ENCODE peak calls at places on chromosomes 2 and 18, in five cellular contexts. One of them, this sample, is unnamed.

GRCh38 chr2:122514451-122514996 is 759.1 kb downstream of the TSN start:
- DNase-seq in esophagus squamous epithelium: no peak
- DNase-seq in A549: no peak
- DNase-seq in HepG2: no peak
- DNase-seq in breast epithelium: no peak
- DNase-seq in this sample: no peak

GRCh38 chr2:10497797-10498251 is 49.7 kb upstream of the ODC1 start:
- DNase-seq in esophagus squamous epithelium: peak
- DNase-seq in breast epithelium: no peak
- DNase-seq in A549: peak
- DNase-seq in HepG2: peak
- DNase-seq in this sample: no peak

GRCh38 chr2:27078267-27079194 is at the start of gene EMILIN1:
- DNase-seq in A549: no peak
- DNase-seq in esophagus squamous epithelium: no peak
- DNase-seq in HepG2: no peak
- DNase-seq in breast epithelium: no peak
- DNase-seq in this sample: peak

GRCh38 chr2:188367164-188367563 is 75.5 kb downstream of the GULP1 start:
- DNase-seq in esophagus squamous epithelium: no peak
- DNase-seq in breast epithelium: no peak
- DNase-seq in HepG2: no peak
- DNase-seq in A549: no peak
- DNase-seq in this sample: no peak

GRCh38 chr2:29270606-29271005 is 155.4 kb downstream of the CLIP4 start:
- DNase-seq in esophagus squamous epithelium: no peak
- DNase-seq in breast epithelium: no peak
- DNase-seq in HepG2: no peak
- DNase-seq in A549: no peak
- DNase-seq in this sample: no peak

GRCh38 chr2:44548221-44549098 is 186.7 kb downstream of the CAMKMT start:
- DNase-seq in A549: no peak
- DNase-seq in breast epithelium: no peak
- DNase-seq in esophagus squamous epithelium: no peak
- DNase-seq in HepG2: no peak
- DNase-seq in this sample: no peak

GRCh38 chr2:223860809-223861738 is 23.7 kb upstream of the AP1S3 start:
- DNase-seq in HepG2: peak
- DNase-seq in A549: peak
- DNase-seq in breast epithelium: no peak
- DNase-seq in esophagus squamous epithelium: no peak
- DNase-seq in this sample: no peak

GRCh38 chr2:42297322-42297936 is 63.6 kb downstream of the COX7A2L start:
- DNase-seq in HepG2: no peak
- DNase-seq in breast epithelium: no peak
- DNase-seq in A549: no peak
- DNase-seq in esophagus squamous epithelium: no peak
- DNase-seq in this sample: no peak

GRCh38 chr2:15748736-15749323 is 157.2 kb downstream of the DDX1 start:
- DNase-seq in A549: peak
- DNase-seq in HepG2: peak
- DNase-seq in esophagus squamous epithelium: no peak
- DNase-seq in breast epithelium: no peak
- DNase-seq in this sample: no peak

GRCh38 chr2:233413046-233413445 is 58.8 kb downstream of the DGKD start:
- DNase-seq in A549: no peak
- DNase-seq in esophagus squamous epithelium: no peak
- DNase-seq in breast epithelium: no peak
- DNase-seq in HepG2: no peak
- DNase-seq in this sample: no peak

GRCh38 chr2:30147196-30147714 is 448 bp downstream of the YPEL5 start:
- DNase-seq in breast epithelium: no peak
- DNase-seq in HepG2: no peak
- DNase-seq in esophagus squamous epithelium: no peak
- DNase-seq in A549: no peak
- DNase-seq in this sample: no peak

GRCh38 chr2:212695426-212695825 is 156.8 kb upstream of the ERBB4 start:
- DNase-seq in esophagus squamous epithelium: no peak
- DNase-seq in HepG2: no peak
- DNase-seq in A549: no peak
- DNase-seq in breast epithelium: no peak
- DNase-seq in this sample: no peak

GRCh38 chr2:219184116-219184515 is 6.0 kb downstream of the RETREG2 start:
- DNase-seq in A549: no peak
- DNase-seq in esophagus squamous epithelium: no peak
- DNase-seq in HepG2: no peak
- DNase-seq in breast epithelium: no peak
- DNase-seq in this sample: no peak

GRCh38 chr2:187003038-187003543 is 154.1 kb upstream of the ZSWIM2 start:
- DNase-seq in esophagus squamous epithelium: no peak
- DNase-seq in A549: no peak
- DNase-seq in breast epithelium: no peak
- DNase-seq in HepG2: no peak
- DNase-seq in this sample: no peak

GRCh38 chr18:13137939-13138821 is 80.4 kb upstream of the LDLRAD4 start:
- DNase-seq in A549: peak
- DNase-seq in breast epithelium: no peak
- DNase-seq in esophagus squamous epithelium: peak
- DNase-seq in HepG2: peak
- DNase-seq in this sample: peak

GRCh38 chr2:186126181-186126580 is 359.9 kb upstream of the ZC3H15 start:
- DNase-seq in A549: no peak
- DNase-seq in HepG2: no peak
- DNase-seq in breast epithelium: no peak
- DNase-seq in esophagus squamous epithelium: no peak
- DNase-seq in this sample: no peak

GRCh38 chr2:131483981-131484505 is 8.1 kb downstream of the TUBA3D start:
- DNase-seq in breast epithelium: no peak
- DNase-seq in HepG2: no peak
- DNase-seq in esophagus squamous epithelium: no peak
- DNase-seq in A549: no peak
- DNase-seq in this sample: no peak

GRCh38 chr2:8525582-8526402 is 156.1 kb upstream of the ID2 start:
- DNase-seq in A549: no peak
- DNase-seq in breast epithelium: peak
- DNase-seq in HepG2: peak
- DNase-seq in esophagus squamous epithelium: no peak
- DNase-seq in this sample: peak

GRCh38 chr2:138722316-138722715 is 57.9 kb downstream of the NXPH2 start:
- DNase-seq in HepG2: no peak
- DNase-seq in A549: no peak
- DNase-seq in esophagus squamous epithelium: no peak
- DNase-seq in breast epithelium: peak
- DNase-seq in this sample: no peak

GRCh38 chr2:228086561-228086960 is 94.9 kb downstream of the SPHKAP start:
- DNase-seq in A549: no peak
- DNase-seq in esophagus squamous epithelium: no peak
- DNase-seq in HepG2: no peak
- DNase-seq in breast epithelium: no peak
- DNase-seq in this sample: no peak

GRCh38 chr2:15745907-15746306 is 154.2 kb downstream of the DDX1 start:
- DNase-seq in A549: no peak
- DNase-seq in HepG2: no peak
- DNase-seq in breast epithelium: no peak
- DNase-seq in esophagus squamous epithelium: no peak
- DNase-seq in this sample: no peak

GRCh38 chr2:64975232-64975791 is 13.9 kb upstream of the SLC1A4 start:
- DNase-seq in A549: peak
- DNase-seq in HepG2: peak
- DNase-seq in breast epithelium: peak
- DNase-seq in esophagus squamous epithelium: no peak
- DNase-seq in this sample: no peak

GRCh38 chr2:43038720-43039099 is 187.7 kb downstream of the ZFP36L2 start:
- DNase-seq in esophagus squamous epithelium: no peak
- DNase-seq in HepG2: no peak
- DNase-seq in breast epithelium: no peak
- DNase-seq in A549: no peak
- DNase-seq in this sample: no peak

GRCh38 chr2:108917526-108917925 is 71.5 kb downstream of the EDAR start:
- DNase-seq in HepG2: no peak
- DNase-seq in esophagus squamous epithelium: no peak
- DNase-seq in breast epithelium: no peak
- DNase-seq in A549: no peak
- DNase-seq in this sample: no peak

GRCh38 chr18:79191956-79192355 is 122.8 kb downstream of the ATP9B start:
- DNase-seq in breast epithelium: no peak
- DNase-seq in esophagus squamous epithelium: no peak
- DNase-seq in A549: no peak
- DNase-seq in HepG2: no peak
- DNase-seq in this sample: no peak

GRCh38 chr2:237697586-237698337 is 70.4 kb downstream of the LRRFIP1 start:
- DNase-seq in A549: no peak
- DNase-seq in esophagus squamous epithelium: no peak
- DNase-seq in HepG2: no peak
- DNase-seq in breast epithelium: no peak
- DNase-seq in this sample: no peak

GRCh38 chr2:3021720-3022119 is 355.9 kb downstream of the EIPR1 start:
- DNase-seq in esophagus squamous epithelium: no peak
- DNase-seq in breast epithelium: no peak
- DNase-seq in A549: no peak
- DNase-seq in HepG2: no peak
- DNase-seq in this sample: no peak

GRCh38 chr2:46539327-46540276 is 60.2 kb downstream of the TMEM247 start:
- DNase-seq in HepG2: no peak
- DNase-seq in A549: no peak
- DNase-seq in breast epithelium: no peak
- DNase-seq in esophagus squamous epithelium: no peak
- DNase-seq in this sample: no peak

GRCh38 chr2:50995610-50996009 is 36.3 kb downstream of the NRXN1 start:
- DNase-seq in breast epithelium: no peak
- DNase-seq in A549: no peak
- DNase-seq in HepG2: no peak
- DNase-seq in esophagus squamous epithelium: no peak
- DNase-seq in this sample: no peak

GRCh38 chr2:31372097-31372496 is 42.4 kb downstream of the XDH start:
- DNase-seq in esophagus squamous epithelium: no peak
- DNase-seq in A549: no peak
- DNase-seq in HepG2: no peak
- DNase-seq in breast epithelium: no peak
- DNase-seq in this sample: no peak
- TF ChIP-seq POLR2A in esophagus squamous epithelium: no peak
- TF ChIP-seq POLR2A in A549: no peak
- TF ChIP-seq POLR2A in HepG2: no peak
- TF ChIP-seq POLR2A in breast epithelium: no peak
- TF ChIP-seq POLR2A in this sample: no peak

DNA sequence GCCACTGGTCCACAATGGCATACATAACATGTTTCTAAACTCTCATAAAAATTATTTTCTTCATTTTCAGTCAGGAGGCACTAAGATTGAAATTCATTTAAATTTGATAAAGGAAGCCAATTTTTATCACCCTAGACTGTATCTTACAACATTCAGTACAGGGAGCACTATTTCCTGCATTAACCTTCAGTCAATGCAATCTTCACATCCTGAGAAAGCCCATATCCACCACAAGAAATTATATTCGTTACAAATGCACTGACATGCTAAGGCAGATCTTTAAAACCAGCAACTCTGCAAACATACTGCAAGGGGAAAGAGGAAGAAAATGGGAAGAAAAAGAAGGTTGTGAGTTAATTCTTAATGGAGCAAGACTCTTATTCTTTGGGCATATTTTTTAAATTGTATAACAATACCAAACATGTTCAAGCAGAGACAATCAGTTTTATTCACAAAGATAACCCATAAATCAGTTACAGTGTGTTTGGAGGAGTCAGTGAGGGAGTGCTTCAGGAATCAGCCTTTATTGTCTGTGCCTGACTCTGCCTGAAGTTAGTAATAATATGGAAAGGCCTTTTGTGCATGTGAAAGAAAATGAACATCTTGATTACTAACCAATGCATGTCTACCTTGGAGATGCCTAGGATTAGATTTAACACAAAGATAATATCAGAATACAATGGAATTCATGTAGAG is 370.1 kb downstream of the FBXO15 start:
- DNase-seq in breast epithelium: no peak
- DNase-seq in A549: no peak
- DNase-seq in HepG2: no peak
- DNase-seq in esophagus squamous epithelium: no peak
- DNase-seq in this sample: no peak
- H3K27ac ChIP-seq in breast epithelium: no peak
- H3K27ac ChIP-seq in A549: no peak
- H3K27ac ChIP-seq in HepG2: no peak
- H3K27ac ChIP-seq in esophagus squamous epithelium: no peak
- H3K27ac ChIP-seq in this sample: no peak

GRCh38 chr18:75261430-75262223 is 51.0 kb downstream of the TSHZ1 start:
- DNase-seq in breast epithelium: no peak
- DNase-seq in A549: no peak
- DNase-seq in HepG2: no peak
- DNase-seq in esophagus squamous epithelium: no peak
- DNase-seq in this sample: no peak
- TF ChIP-seq POLR2A in breast epithelium: no peak
- TF ChIP-seq POLR2A in A549: no peak
- TF ChIP-seq POLR2A in HepG2: no peak
- TF ChIP-seq POLR2A in esophagus squamous epithelium: no peak
- TF ChIP-seq POLR2A in this sample: no peak

GRCh38 chr18:34880403-34880802 is 160.8 kb upstream of the MAPRE2 start:
- DNase-seq in breast epithelium: no peak
- DNase-seq in HepG2: no peak
- DNase-seq in esophagus squamous epithelium: no peak
- DNase-seq in A549: no peak
- DNase-seq in this sample: no peak

GRCh38 chr18:34884456-34884855 is 156.8 kb upstream of the MAPRE2 start:
- DNase-seq in breast epithelium: no peak
- DNase-seq in A549: no peak
- DNase-seq in esophagus squamous epithelium: no peak
- DNase-seq in HepG2: no peak
- DNase-seq in this sample: no peak

GRCh38 chr18:34886162-34886561 is 155.1 kb upstream of the MAPRE2 start:
- DNase-seq in breast epithelium: no peak
- DNase-seq in HepG2: no peak
- DNase-seq in esophagus squamous epithelium: no peak
- DNase-seq in A549: no peak
- DNase-seq in this sample: no peak

DNA sequence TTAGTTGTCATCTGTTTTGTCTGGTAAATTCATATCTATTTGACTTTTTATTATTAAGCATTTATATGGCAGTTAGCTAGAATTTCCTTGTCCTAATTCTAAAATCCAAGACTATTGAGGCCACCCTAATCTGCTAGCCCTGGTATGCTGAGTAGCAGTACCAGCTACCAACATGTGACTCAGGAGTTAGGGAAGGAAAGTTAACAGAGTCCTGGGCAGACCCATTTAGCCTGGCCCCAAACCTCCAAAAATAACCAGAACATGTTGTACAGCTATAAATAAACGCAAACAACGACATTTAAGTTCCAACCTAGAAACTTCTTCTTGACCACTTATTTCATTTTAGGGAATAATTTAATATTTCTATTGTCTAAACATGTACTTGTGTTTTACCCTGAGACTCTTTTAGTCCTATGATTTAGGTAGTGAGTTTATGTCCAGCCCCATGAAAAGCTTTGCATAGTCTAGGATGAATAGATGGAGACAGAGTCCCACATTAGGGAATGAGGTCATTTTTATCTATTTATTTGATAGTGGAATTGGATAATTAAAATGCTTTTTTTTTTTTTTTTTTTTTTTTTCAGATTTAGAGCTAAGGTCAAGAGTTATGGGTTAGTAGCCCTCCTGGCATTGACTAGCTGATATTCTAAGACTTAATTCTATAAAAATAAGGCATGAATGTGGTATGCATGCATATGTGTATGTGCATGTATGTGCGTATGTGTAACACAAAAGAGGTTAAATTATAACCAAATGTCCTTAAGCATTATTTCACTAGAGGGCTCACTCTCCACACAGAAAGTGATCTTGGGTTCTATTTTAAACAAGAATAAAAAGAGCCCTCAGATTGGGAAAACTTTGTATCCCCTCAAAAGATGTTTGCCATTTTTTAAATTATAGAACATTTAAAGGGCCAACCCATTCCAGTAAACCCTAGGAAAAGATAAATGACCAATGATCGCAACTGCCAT is 160.0 kb upstream of the MAPRE2 start:
- DNase-seq in A549: no peak
- DNase-seq in esophagus squamous epithelium: no peak
- DNase-seq in breast epithelium: no peak
- DNase-seq in HepG2: peak
- DNase-seq in this sample: no peak
- H3K27ac ChIP-seq in A549: no peak
- H3K27ac ChIP-seq in esophagus squamous epithelium: no peak
- H3K27ac ChIP-seq in breast epithelium: no peak
- H3K27ac ChIP-seq in HepG2: no peak
- H3K27ac ChIP-seq in this sample: no peak

This sample was measured in ovary.